ENCODE peak calls at places on chromosome 10, in nine cellular contexts. K is activated B cell treated with CpG ODN at 0.5 μM for 24 hours, V is fibroblast of lung, X is IMR-90, S is brain microvascular endothelial cell, C is adrenal gland, Q is PC-3, G is choroid plexus epithelial cell, D is A549. Y is an unnamed sample.

GRCh38 chr10:110358869-110359629 is 54.3 kb upstream of the SMNDC1 start:
- DNase-seq in K (no peak), V (no peak), X (no peak), S (no peak), C (no peak), Q (peak), G (peak), D (peak), Y (peak)

GRCh38 chr10:23818484-23818883 is 379.6 kb downstream of the OTUD1 start:
- DNase-seq in K (no peak), V (no peak), X (no peak), S (no peak), C (no peak), Q (no peak), G (no peak), D (no peak), Y (no peak)

GRCh38 chr10:76287856-76288255 is 856.4 kb downstream of the LRMDA start:
- DNase-seq in K (no peak), V (peak), X (peak), S (no peak), C (no peak), Q (no peak), G (no peak), D (no peak), Y (no peak)

GRCh38 chr10:96496281-96496925 is 17.3 kb downstream of the TLL2 start:
- DNase-seq in K (no peak), V (peak), X (peak), S (no peak), C (no peak), Q (peak), G (peak), D (no peak), Y (peak)

GRCh38 chr10:74855439-74855838 is 29.0 kb downstream of the KAT6B start:
- DNase-seq in K (no peak), V (no peak), X (no peak), S (no peak), C (no peak), Q (no peak), G (no peak), D (no peak), Y (no peak)

GRCh38 chr10:25852364-25852941 is 81.6 kb upstream of the MYO3A start:
- DNase-seq in K (no peak), V (no peak), X (no peak), S (no peak), C (no peak), Q (no peak), G (no peak), D (no peak), Y (no peak)

GRCh38 chr10:96906864-96907263 is 74.8 kb downstream of the LCOR start:
- DNase-seq in K (no peak), V (no peak), X (no peak), S (no peak), C (no peak), Q (no peak), G (no peak), D (peak), Y (no peak)

GRCh38 chr10:92291921-92292860 is 1.2 kb downstream of the MARCHF5 start:
- DNase-seq in K (peak), V (peak), X (peak), S (peak), C (peak), Q (peak), G (peak), D (peak), Y (peak)

GRCh38 chr10:34701194-34701593 is 113.9 kb downstream of the PARD3 start:
- DNase-seq in K (no peak), V (no peak), X (no peak), S (no peak), C (no peak), Q (no peak), G (no peak), D (no peak), Y (no peak)

GRCh38 chr10:67277402-67277801 is 351.6 kb downstream of the LRRTM3 start:
- DNase-seq in K (no peak), V (no peak), X (no peak), S (no peak), C (no peak), Q (no peak), G (no peak), D (no peak), Y (no peak)

GRCh38 chr10:105542401-105542800 is 901.3 kb downstream of the SORCS3 start:
- DNase-seq in K (no peak), V (no peak), X (no peak), S (no peak), C (no peak), Q (no peak), G (no peak), D (no peak), Y (no peak)

GRCh38 chr10:6050801-6051445 is 11.2 kb downstream of the IL2RA start:
- DNase-seq in K (peak), V (peak), X (peak), S (peak), C (peak), Q (peak), G (peak), D (peak), Y (peak)

GRCh38 chr10:42973411-42973810 is 103.5 kb upstream of the RET start:
- DNase-seq in K (no peak), V (no peak), X (no peak), S (no peak), C (no peak), Q (no peak), G (no peak), D (no peak), Y (no peak)

GRCh38 chr10:118873738-118874105 is 119.0 kb upstream of the CACUL1 start:
- DNase-seq in K (no peak), V (no peak), X (no peak), S (no peak), C (no peak), Q (peak), G (no peak), D (no peak), Y (no peak)

GRCh38 chr10:72067463-72068125 is 20.8 kb downstream of the SPOCK2 start:
- DNase-seq in K (no peak), V (no peak), X (no peak), S (no peak), C (no peak), Q (no peak), G (no peak), D (no peak), Y (no peak)

GRCh38 chr10:76115471-76116155 is 684.2 kb downstream of the LRMDA start:
- DNase-seq in K (no peak), V (no peak), X (no peak), S (no peak), C (no peak), Q (peak), G (no peak), D (no peak), Y (no peak)

GRCh38 chr10:132631348-132631735 is 93.8 kb downstream of the INPP5A start:
- DNase-seq in K (no peak), V (peak), X (no peak), S (peak), C (peak), Q (no peak), G (peak), D (no peak), Y (no peak)

GRCh38 chr10:873020-873419 is 58.5 kb downstream of the LARP4B start:
- DNase-seq in K (no peak), V (no peak), X (no peak), S (no peak), C (no peak), Q (no peak), G (no peak), D (no peak), Y (no peak)

GRCh38 chr10:76717141-76717540 is 920.5 kb downstream of the KCNMA1 start:
- DNase-seq in K (no peak), V (peak), X (peak), S (peak), C (no peak), Q (peak), G (peak), D (no peak), Y (peak)

GRCh38 chr10:60134548-60134947 is 228.2 kb upstream of the CCDC6 start:
- DNase-seq in K (no peak), V (no peak), X (no peak), S (no peak), C (no peak), Q (no peak), G (no peak), D (no peak), Y (no peak)

GRCh38 chr10:44990302-44990655 is 10.4 kb upstream of the ZNF22 start:
- DNase-seq in K (no peak), V (no peak), X (no peak), S (no peak), C (no peak), Q (no peak), G (no peak), D (no peak), Y (no peak)

GRCh38 chr10:129851941-129852650 is 112.0 kb downstream of the EBF3 start:
- DNase-seq in K (no peak), V (no peak), X (no peak), S (no peak), C (no peak), Q (no peak), G (no peak), D (no peak), Y (no peak)

DNA sequence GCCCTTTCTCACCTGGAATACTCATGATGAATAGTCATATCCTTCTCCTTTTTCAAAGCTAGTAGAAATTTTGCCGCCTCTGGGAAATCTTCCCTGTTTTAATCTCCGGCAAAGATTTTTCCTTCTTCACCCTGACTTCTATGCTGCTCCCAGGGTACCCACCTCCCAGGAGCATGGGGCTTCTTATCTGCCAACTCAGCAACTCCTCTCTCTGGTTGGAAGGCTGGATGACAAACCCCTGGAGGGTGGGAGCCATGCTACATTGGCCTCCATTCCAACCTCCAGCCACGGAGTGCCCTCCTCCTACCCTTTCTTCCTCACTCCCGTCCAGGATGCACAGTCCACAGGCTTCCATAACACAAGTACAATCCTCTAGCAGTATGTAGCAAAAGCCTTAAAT is 19.9 kb downstream of the NEUROG3 start:
- DNase-seq in K (no peak), V (no peak), X (no peak), S (no peak), C (no peak), Q (no peak), G (no peak), D (no peak), Y (no peak)
- TF ChIP-seq CTCF in K (no peak), V (no peak), X (no peak), S (no peak), C (no peak), Q (no peak), G (no peak), D (no peak), Y (no peak)

GRCh38 chr10:87816163-87816841 is 1.7 kb downstream of the ATAD1 start:
- DNase-seq in K (no peak), V (no peak), X (no peak), S (no peak), C (no peak), Q (peak), G (no peak), D (no peak), Y (peak)
- TF ChIP-seq CTCF in K (no peak), V (no peak), X (peak), S (peak), C (peak), Q (peak), G (peak), D (no peak), Y (peak)

GRCh38 chr10:65861249-65861648 is 1064.6 kb upstream of the LRRTM3 start:
- DNase-seq in K (no peak), V (peak), X (no peak), S (peak), C (no peak), Q (peak), G (peak), D (peak), Y (peak)
- TF ChIP-seq CTCF in K (no peak), V (no peak), X (no peak), S (no peak), C (no peak), Q (no peak), G (no peak), D (no peak), Y (no peak)

DNA sequence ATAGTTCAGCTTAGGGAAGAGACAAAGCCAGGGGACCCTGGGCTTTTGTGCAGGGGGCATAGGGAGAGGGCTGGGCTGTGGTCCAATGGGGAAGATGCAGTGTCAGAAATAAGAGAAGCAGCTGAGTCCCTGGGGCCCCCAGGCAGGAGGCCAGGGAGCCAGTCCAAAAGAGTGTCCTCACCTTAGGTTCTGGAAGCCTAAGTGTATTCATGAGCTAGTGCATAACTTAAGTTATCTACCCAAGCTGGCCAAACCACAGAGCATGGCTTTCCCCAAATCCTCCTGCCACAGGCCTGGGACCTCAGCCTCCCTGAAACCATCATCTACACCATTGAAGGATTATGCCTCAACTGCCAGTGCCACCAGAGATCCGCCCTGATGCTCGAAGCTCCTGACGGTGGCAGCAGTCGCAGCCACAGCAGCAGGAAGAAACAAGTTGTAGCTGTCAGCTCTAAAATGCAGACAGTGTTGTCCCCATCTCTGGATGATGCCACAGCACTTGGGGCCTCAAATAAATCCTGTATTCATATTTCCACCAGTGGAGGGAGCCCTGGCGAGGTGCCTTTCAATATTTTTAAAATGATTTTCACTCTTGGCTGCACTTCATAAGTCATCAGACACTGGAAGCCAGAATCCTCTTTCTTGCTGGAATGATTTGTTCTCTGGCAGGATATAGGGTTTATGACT is 574.6 kb downstream of the GRID1 start:
- DNase-seq in K (no peak), V (no peak), X (no peak), S (peak), C (no peak), Q (peak), G (peak), D (peak), Y (peak)
- TF ChIP-seq CTCF in K (no peak), V (no peak), X (no peak), S (no peak), C (no peak), Q (no peak), G (peak), D (peak), Y (no peak)

GRCh38 chr10:122499491-122499941 is 38.2 kb downstream of the HTRA1 start:
- DNase-seq in K (no peak), V (peak), X (peak), S (no peak), C (no peak), Q (no peak), G (peak), D (no peak), Y (no peak)
- TF ChIP-seq CTCF in K (no peak), V (no peak), X (no peak), S (no peak), C (no peak), Q (no peak), G (no peak), D (no peak), Y (no peak)

Y was measured in MCF 10A.